ENCODE peak calls at places on chromosome 4, in four cellular contexts. N is Panc1, G is suprapubic skin, Y is SK-N-SH. P is an unnamed sample.

GRCh38 chr4:141705747-141706377 is 69.5 kb downstream of the IL15 start:
- DNase-seq in Y (no peak), G (no peak), N (no peak), P (no peak)

GRCh38 chr4:3420956-3421355 is 20.8 kb upstream of the HGFAC start:
- DNase-seq in Y (no peak), G (no peak), N (no peak), P (no peak)

GRCh38 chr4:6298035-6298434 is 28.4 kb downstream of the WFS1 start:
- DNase-seq in Y (no peak), G (no peak), N (no peak), P (no peak)

GRCh38 chr4:102610476-102610875 is 109.3 kb downstream of the NFKB1 start:
- DNase-seq in N (no peak), Y (no peak), G (no peak), P (no peak)

GRCh38 chr4:8019396-8020365 is 80.0 kb upstream of the AFAP1 start:
- DNase-seq in G (no peak), N (no peak), Y (peak), P (no peak)

GRCh38 chr4:20391912-20392311 is 140.2 kb downstream of the SLIT2 start:
- DNase-seq in G (no peak), N (no peak), Y (no peak), P (no peak)

GRCh38 chr4:108917255-108917654 is 154.4 kb upstream of the ETNPPL start:
- DNase-seq in Y (no peak), N (no peak), G (no peak), P (no peak)

GRCh38 chr4:128565565-128566186 is 243.8 kb upstream of the JADE1 start:
- DNase-seq in Y (peak), N (no peak), G (no peak), P (no peak)

GRCh38 chr4:140851032-140851636 is 94.9 kb upstream of the TBC1D9 start:
- DNase-seq in N (peak), Y (peak), G (no peak), P (peak)

GRCh38 chr4:40321671-40322131 is 13.4 kb upstream of the CHRNA9 start:
- DNase-seq in Y (no peak), N (no peak), G (no peak), P (no peak)

DNA sequence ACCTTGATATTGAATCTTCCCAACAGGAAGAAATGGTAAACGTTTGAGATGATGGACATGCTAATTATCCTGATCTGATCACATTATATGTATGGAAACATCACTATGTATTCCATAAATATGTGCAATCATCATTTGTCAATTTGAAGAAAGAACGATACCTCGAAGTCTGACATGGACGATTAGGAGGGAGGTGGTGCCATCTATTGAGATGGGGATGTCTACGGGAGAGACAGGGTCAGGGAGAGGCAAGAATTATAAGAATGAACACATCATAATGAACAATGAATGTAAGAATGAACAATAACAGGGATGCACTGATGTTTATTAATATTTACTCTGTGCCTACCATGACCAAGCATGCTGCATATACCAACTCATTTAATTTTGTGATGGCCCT is 93.7 kb upstream of the SOD3 start:
- DNase-seq in G (no peak), Y (no peak), N (no peak), P (no peak)
- TF ChIP-seq CTCF in G (no peak), Y (no peak), N (no peak), P (no peak)

GRCh38 chr4:56662782-56663468 is 18.2 kb downstream of the HOPX start:
- DNase-seq in G (no peak), N (no peak), Y (no peak), P (no peak)
- TF ChIP-seq POLR2AphosphoS5 in G (no peak), N (no peak), Y (no peak), P (no peak)

DNA sequence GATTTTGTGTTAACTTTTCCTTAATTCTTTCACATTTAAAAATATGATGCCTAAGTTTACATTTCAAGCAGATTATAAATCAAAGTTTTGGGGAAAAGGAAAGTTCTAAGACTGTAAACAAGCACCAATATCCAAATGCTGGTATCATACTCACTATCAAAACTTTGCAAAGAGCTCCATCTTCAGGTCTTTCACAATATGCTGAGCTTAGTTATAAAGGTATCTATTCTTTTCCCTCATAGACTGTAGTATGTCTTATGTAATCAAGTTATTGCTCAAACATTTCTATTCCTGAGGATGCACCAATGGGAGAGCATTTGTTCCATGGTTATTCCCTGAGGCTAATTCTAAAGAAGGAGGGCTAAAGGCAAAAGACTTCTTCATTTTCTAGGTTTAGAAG is 207.9 kb upstream of the FAM241A start:
- DNase-seq in N (no peak), Y (no peak), G (no peak), P (no peak)
- TF ChIP-seq CTCF in N (peak), Y (peak), G (no peak), P (no peak)

DNA sequence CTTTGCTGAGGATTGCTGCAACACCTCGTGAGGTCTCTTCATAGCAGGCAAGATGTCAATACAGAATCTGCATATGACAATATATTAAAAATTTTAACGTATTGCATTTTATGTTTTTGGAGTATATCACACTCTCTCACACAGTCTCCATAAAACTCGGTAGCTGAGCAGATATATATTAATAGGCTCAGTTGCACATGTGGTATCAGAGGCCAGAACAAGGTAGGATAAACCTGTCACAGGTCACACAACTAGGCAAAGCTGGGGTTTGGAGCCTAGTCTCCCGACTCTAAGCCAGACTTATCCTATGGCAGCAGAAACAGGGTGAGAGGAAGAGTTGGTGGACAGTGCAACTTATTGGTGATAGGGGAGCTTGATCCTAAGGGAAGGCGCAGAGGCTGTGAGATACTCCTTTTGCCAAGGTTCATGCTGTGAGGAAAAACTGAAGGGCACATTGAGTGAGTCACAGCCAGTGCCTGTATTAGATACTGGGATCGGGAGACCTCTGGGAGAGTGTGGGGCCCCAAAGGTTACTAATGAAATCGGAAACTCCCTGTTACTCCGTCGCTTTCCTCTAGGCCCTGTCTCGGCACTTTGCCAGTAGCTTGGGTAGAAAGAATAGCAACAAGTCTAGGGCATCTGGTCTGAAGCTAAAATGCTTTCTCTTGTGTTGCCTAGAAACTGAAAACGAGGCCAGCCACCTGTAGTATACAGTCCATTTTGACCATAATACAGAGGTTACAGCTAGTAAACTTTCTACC is 195.7 kb downstream of the ARHGAP10 start:
- DNase-seq in Y (no peak), N (no peak), G (no peak), P (no peak)
- TF ChIP-seq POLR2AphosphoS5 in Y (no peak), N (no peak), G (no peak), P (no peak)

DNA sequence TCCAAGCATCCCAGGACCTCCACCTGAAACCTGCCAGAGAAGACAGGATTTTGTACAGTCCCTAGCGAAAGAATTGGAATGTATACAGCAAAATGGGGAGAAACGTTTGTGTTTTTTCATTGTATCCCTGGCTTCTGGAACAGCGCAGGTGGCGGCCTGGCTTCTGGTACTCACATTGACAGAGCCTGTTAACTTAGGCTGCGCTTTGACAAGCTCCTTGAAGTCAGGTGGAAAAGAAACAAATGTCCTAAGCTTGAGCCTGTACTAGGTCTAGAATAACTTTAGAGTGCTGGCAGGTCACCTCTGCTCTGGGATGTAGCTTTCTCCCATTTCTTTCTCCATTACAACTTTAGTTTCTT is 343.7 kb upstream of the KLF3 start:
- DNase-seq in Y (no peak), N (no peak), G (no peak), P (no peak)
- TF ChIP-seq CTCF in Y (no peak), N (no peak), G (no peak), P (no peak)

GRCh38 chr4:145935253-145936141 is 3.1 kb downstream of the ZNF827 start:
- DNase-seq in N (no peak), G (no peak), Y (peak), P (no peak)
- TF ChIP-seq POLR2AphosphoS5 in N (no peak), G (no peak), Y (peak), P (no peak)